ENCODE peak calls at places on chromosomes 16 and 17, in six cellular contexts. R is uterus, M is K562, D is tibial artery, H is aorta, A is retinal pigment epithelial cell. T is an unnamed sample.

GRCh38 chr17:13154403-13154802 is 136.6 kb upstream of the ELAC2 start:
- DNase-seq in A (no peak), H (no peak), M (no peak), D (no peak), R (no peak), T (no peak)

GRCh38 chr17:29613856-29614255 is 8.9 kb downstream of the CORO6 start:
- DNase-seq in A (no peak), D (peak; percentile 74), H (no peak), R (no peak), M (no peak), T (no peak)

GRCh38 chr16:17346441-17346773 is 124.4 kb downstream of the XYLT1 start:
- DNase-seq in D (peak; percentile 64), R (no peak), M (no peak), A (no peak), H (no peak), T (no peak)

GRCh38 chr16:4386951-4387565 is 15.4 kb downstream of the VASN start:
- DNase-seq in D (peak; percentile 77), A (no peak), H (no peak), M (no peak), R (no peak), T (no peak)

GRCh38 chr17:54860617-54861468 is 39.8 kb upstream of the TOM1L1 start:
- DNase-seq in D (no peak), M (peak; percentile 79), A (no peak), R (no peak), H (no peak), T (peak; percentile 16)

GRCh38 chr17:40317345-40317873 is 8.4 kb downstream of the RARA start:
- DNase-seq in R (peak; percentile 72), A (no peak), M (peak; percentile 66), D (peak; percentile 80), H (no peak), T (peak; percentile 48)

GRCh38 chr17:14361945-14362508 is 61.1 kb downstream of the HS3ST3B1 start:
- DNase-seq in H (no peak), M (no peak), R (no peak), A (no peak), D (no peak), T (no peak)

GRCh38 chr16:17633146-17633966 is 162.6 kb upstream of the XYLT1 start:
- DNase-seq in A (no peak), M (no peak), D (no peak), R (no peak), H (no peak), T (no peak)

GRCh38 chr16:88461291-88462269 is 8.5 kb downstream of the ZFPM1 start:
- DNase-seq in H (no peak), M (peak; percentile 60), D (no peak), A (no peak), R (no peak), T (peak; percentile 85)

GRCh38 chr16:71853413-71853812 is 7.6 kb downstream of the ATXN1L start:
- DNase-seq in D (no peak), A (no peak), M (no peak), H (no peak), R (no peak), T (no peak)

GRCh38 chr16:21001262-21001661 is 100.7 kb downstream of the LYRM1 start:
- DNase-seq in R (no peak), H (no peak), A (no peak), M (peak; percentile 39), D (no peak), T (peak; percentile 26)

GRCh38 chr17:73292031-73292531 is 19.7 kb downstream of the CDC42EP4 start:
- DNase-seq in M (no peak), R (no peak), H (peak; percentile 92), D (peak; percentile 93), A (no peak), T (peak; percentile 45)

GRCh38 chr16:70745536-70746025 is 55.4 kb downstream of the VAC14 start:
- DNase-seq in M (no peak), A (no peak), D (no peak), R (no peak), H (no peak), T (no peak)

GRCh38 chr16:70747703-70748631 is 53.0 kb downstream of the VAC14 start:
- DNase-seq in H (no peak), M (no peak), D (no peak), R (no peak), A (peak; percentile 73), T (no peak)

GRCh38 chr16:70746040-70746707 is 54.8 kb downstream of the VAC14 start:
- DNase-seq in D (peak; percentile 94), A (no peak), H (peak; percentile 95), R (peak; percentile 93), M (peak; percentile 27), T (no peak)

GRCh38 chr16:70749006-70749678 is 51.8 kb downstream of the VAC14 start:
- DNase-seq in A (no peak), H (no peak), M (no peak), R (no peak), D (no peak), T (no peak)

DNA sequence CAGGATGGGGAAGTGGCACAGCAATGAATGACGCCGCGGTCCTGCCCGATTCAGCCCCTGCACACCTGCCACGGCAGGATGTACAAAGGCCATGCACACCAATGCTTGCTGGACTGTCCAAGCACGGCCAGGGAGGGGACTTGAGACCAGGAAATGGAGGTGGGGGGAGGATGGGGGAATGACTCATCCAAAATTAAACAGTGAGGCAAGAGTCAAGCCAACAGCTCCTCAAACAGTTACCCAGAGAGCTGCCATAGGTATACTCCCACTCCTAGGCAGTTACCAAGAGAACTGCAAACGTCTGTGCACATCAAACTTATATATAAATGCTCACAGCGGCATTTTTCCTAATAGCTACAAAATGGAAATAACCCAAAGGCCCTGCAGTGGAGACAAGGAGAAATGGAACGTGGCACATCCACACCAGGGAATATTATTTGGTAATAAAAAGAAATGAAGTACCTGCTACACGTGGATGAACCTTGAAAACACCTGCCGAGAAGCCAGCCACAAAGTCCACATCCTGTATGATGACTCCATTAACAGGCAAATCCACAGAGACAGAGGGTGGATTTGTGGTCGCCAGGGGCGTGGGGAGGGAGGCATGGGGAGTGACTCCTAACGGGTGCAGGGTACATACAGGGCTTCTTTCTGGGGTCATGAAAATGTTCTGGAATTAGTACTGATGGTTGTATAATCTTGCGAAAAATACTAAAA is 54.1 kb downstream of the VAC14 start:
- DNase-seq in D (peak; percentile 91), R (peak; percentile 93), A (no peak), H (peak; percentile 85), M (peak; percentile 79), T (no peak)
- H3K4me3 ChIP-seq in D (no peak overlapping the region), R (no peak overlapping the region), A (no peak overlapping the region), H (no peak overlapping the region), M (no peak overlapping the region), T (no peak overlapping the region)

DNA sequence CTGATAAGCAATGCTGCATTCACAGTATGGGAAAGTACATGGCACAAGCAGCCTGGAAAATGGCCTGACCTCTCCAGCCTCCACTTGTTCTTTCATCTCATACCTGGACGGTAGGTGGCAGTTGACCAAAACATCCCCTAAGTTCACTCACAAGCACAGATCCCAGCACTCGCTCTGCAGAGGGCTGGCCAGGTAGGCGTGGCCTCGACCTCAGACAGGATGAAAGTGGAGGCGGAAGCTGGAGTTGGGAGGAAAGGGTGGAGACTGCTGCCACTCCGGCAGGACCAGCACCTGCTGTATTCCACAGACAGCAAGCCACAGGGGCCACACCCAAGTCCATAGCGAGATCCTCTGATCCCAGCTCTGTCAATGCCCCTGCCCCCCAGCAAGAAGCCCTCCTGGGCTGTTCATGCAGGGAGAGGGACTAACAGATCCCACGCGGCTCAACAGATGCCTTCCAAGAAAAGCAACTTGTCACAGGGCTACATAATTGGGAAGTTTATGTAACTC is 31.3 kb downstream of the ZCCHC14 start:
- DNase-seq in A (peak; percentile 78), H (peak; percentile 86), D (peak; percentile 83), M (peak; percentile 96), R (peak; percentile 40), T (peak; percentile 33)
- H3K4me3 ChIP-seq in A (peak overlapping the region; percentile 29), H (no peak overlapping the region), D (peak overlapping the region; percentile 19), M (peak overlapping the region; percentile 33), R (no peak overlapping the region), T (no peak overlapping the region)

GRCh38 chr17:43146649-43147048 is 21.5 kb upstream of the BRCA1 start:
- DNase-seq in H (no peak), M (no peak), R (no peak), D (no peak), A (no peak), T (no peak)
- H3K4me3 ChIP-seq in H (no peak overlapping the region), M (no peak overlapping the region), R (no peak overlapping the region), D (no peak overlapping the region), A (no peak overlapping the region), T (no peak overlapping the region)

GRCh38 chr16:47905771-47906170 is 250.0 kb downstream of the ABCC12 start:
- DNase-seq in D (no peak), M (no peak), A (no peak), R (no peak), H (no peak), T (no peak)
- H3K4me3 ChIP-seq in D (no peak overlapping the region), M (no peak overlapping the region), A (no peak overlapping the region), R (no peak overlapping the region), H (no peak overlapping the region), T (no peak overlapping the region)

GRCh38 chr17:63476857-63477470 is at the start of gene ACE:
- DNase-seq in D (no peak), H (no peak), M (peak; percentile 80), A (no peak), R (no peak), T (peak; percentile 64)

GRCh38 chr17:63478814-63479494 is 2.1 kb downstream of the ACE start:
- DNase-seq in A (peak; percentile 39), M (peak; percentile 92), D (peak; percentile 79), R (peak; percentile 77), H (peak; percentile 93), T (peak; percentile 88)

GRCh38 chr17:63476494-63476856 is 386 bp upstream of the ACE start:
- DNase-seq in A (no peak), M (peak; percentile 84), H (no peak), D (no peak), R (no peak), T (peak; percentile 70)

GRCh38 chr17:63479495-63480184 is 2.8 kb downstream of the ACE start:
- DNase-seq in R (no peak), M (no peak), D (no peak), A (no peak), H (peak; percentile 30), T (no peak)

DNA sequence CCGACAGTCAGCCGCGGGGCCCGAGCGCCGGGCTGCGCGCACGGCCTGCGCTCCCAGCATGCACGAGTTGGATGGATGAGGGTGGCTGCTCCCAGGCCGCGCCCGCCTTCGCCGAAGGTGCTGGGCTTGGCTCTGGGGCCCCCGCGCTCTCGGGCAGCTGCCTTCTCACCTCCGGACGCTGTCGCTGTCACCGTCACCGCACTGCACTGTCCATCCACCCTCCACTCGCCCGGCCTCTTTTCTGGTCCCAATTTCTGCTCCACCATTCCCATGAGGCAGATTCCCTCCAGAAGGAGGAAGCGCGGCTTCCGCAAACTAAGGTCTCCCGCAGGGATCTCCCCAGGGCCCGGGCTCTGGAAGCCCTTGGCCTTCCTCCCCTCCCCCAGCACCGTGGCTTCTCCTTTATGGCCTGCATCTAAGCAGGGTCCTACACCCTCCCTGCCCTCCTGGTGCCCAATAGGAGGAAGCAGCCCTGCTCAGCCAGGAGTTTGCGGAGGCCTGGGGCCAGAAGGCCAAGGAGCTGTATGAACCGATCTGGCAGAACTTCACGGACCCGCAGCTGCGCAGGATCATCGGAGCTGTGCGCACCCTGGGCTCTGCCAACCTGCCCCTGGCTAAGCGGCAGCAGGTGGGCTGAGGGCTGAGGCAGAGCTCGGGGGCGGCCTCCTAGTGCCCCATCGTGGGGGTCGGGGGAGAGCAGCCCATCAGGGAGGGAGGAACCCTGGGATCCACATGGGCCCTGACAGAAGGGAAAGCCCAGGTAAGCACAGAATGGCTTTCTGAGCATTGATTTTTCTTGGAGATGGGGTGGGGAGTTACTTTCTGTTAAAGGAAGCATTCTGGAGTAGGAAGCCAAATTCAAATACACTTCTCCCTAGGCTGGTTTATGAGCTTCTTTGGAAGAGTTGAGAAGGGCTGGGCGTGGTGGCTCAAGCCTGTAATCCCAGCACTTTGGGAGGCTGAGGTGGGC is 895 bp downstream of the ACE start:
- DNase-seq in M (no peak), R (no peak), D (no peak), H (no peak), A (no peak), T (peak; percentile 18)
- H3K4me3 ChIP-seq in M (peak overlapping the region; percentile 45), R (peak overlapping the region; percentile 35), D (peak overlapping the region; percentile 53), H (no peak overlapping the region), A (peak overlapping the region; percentile 12), T (peak overlapping the region; percentile 54)